ENCODE peak calls at places on chromosomes 4 and X, in five cellular contexts. J, P, V, X and Q are unnamed samples.

GRCh38 chr4:146349306-146349705 is 135.0 kb downstream of the REELD1 start:
- DNase-seq in P (no peak), J (no peak), V (no peak), X (no peak), Q (no peak)

GRCh38 chr4:55083771-55084170 is 41.6 kb downstream of the KDR start:
- DNase-seq in J (no peak), P (no peak), V (no peak), X (no peak), Q (no peak)

GRCh38 chr4:96170198-96170597 is 330.3 kb downstream of the PDHA2 start:
- DNase-seq in V (no peak), J (peak), X (no peak), P (no peak), Q (no peak)

GRCh38 chrX:68897118-68897517 is 68.3 kb downstream of the EFNB1 start:
- DNase-seq in P (no peak), V (no peak), X (no peak), J (no peak), Q (no peak)

GRCh38 chrX:41320393-41320792 is 13.6 kb upstream of the DDX3X start:
- DNase-seq in X (no peak), P (no peak), V (no peak), J (no peak), Q (no peak)

GRCh38 chr4:122334828-122335227 is 44.0 kb upstream of the ADAD1 start:
- DNase-seq in V (no peak), X (no peak), J (no peak), P (no peak), Q (no peak)

GRCh38 chr4:183747380-183747779 is 88.3 kb downstream of the TRAPPC11 start:
- DNase-seq in X (no peak), J (no peak), V (no peak), P (no peak), Q (no peak)

GRCh38 chrX:9374537-9374936 is 90.3 kb upstream of the TBL1X start:
- DNase-seq in J (no peak), P (no peak), V (peak), X (no peak), Q (no peak)

GRCh38 chrX:83593634-83594294 is 85.7 kb downstream of the POU3F4 start:
- DNase-seq in P (no peak), X (no peak), V (no peak), J (no peak), Q (no peak)